ENCODE peak calls at places on chromosomes 7 and 10, in six cellular contexts. C is A549, T is HepG2, O is GM12878, Y is endothelial cell of umbilical vein, Z is K562. B is an unnamed sample.

GRCh38 chr7:113159746-113160339 is 41.5 kb upstream of the SMIM30 start:
- DNase-seq in C (peak), T (peak), O (no peak), Y (peak), Z (peak), B (peak)

GRCh38 chr10:4217653-4218052 is 432.6 kb upstream of the KLF6 start:
- DNase-seq in C (no peak), T (no peak), O (no peak), Y (no peak), Z (no peak), B (no peak)

GRCh38 chr10:89741126-89741762 is 39.9 kb downstream of the KIF20B start:
- DNase-seq in C (no peak), T (no peak), O (no peak), Y (no peak), Z (no peak), B (no peak)

GRCh38 chr7:158424531-158424930 is 163.1 kb downstream of the PTPRN2 start:
- DNase-seq in C (no peak), T (no peak), O (no peak), Y (no peak), Z (no peak), B (no peak)

GRCh38 chr7:4725014-4725951 is 43.2 kb downstream of the FOXK1 start:
- DNase-seq in C (peak), T (peak), O (no peak), Y (peak), Z (no peak), B (peak)

GRCh38 chr10:97683556-97684357 is 3.3 kb downstream of the AVPI1 start:
- DNase-seq in C (peak), T (no peak), O (no peak), Y (peak), Z (no peak), B (peak)

GRCh38 chr10:133315847-133316246 is 7.1 kb downstream of the ZNF511 start:
- DNase-seq in C (peak), T (peak), O (no peak), Y (no peak), Z (no peak), B (no peak)

GRCh38 chr10:109166935-109167334 is 756.4 kb downstream of the XPNPEP1 start:
- DNase-seq in C (no peak), T (no peak), O (no peak), Y (no peak), Z (no peak), B (no peak)

GRCh38 chr10:75685187-75685586 is 253.8 kb downstream of the LRMDA start:
- DNase-seq in C (no peak), T (no peak), O (no peak), Y (no peak), Z (no peak), B (no peak)

GRCh38 chr7:129741743-129742213 is 130.3 kb downstream of the NRF1 start:
- DNase-seq in C (no peak), T (no peak), O (no peak), Y (peak), Z (no peak), B (peak)

GRCh38 chr7:46812047-46812672 is 769.8 kb downstream of the TNS3 start:
- DNase-seq in C (no peak), T (no peak), O (no peak), Y (no peak), Z (no peak), B (no peak)

GRCh38 chr10:30059209-30060107 is at the start of gene JCAD:
- DNase-seq in C (peak), T (no peak), O (no peak), Y (peak), Z (peak), B (peak)

GRCh38 chr7:25009271-25009670 is 29.3 kb upstream of the OSBPL3 start:
- DNase-seq in C (peak), T (no peak), O (no peak), Y (no peak), Z (no peak), B (peak)

GRCh38 chr10:37816290-37816689 is 41.1 kb downstream of the ZNF248 start:
- DNase-seq in C (no peak), T (no peak), O (no peak), Y (no peak), Z (no peak), B (no peak)

GRCh38 chr10:37821237-37821636 is 36.2 kb downstream of the ZNF248 start:
- DNase-seq in C (no peak), T (peak), O (no peak), Y (no peak), Z (no peak), B (no peak)

GRCh38 chr10:37819797-37820196 is 37.6 kb downstream of the ZNF248 start:
- DNase-seq in C (no peak), T (no peak), O (no peak), Y (no peak), Z (no peak), B (no peak)
- TF ChIP-seq MYC in C (no peak), T (no peak), O (no peak), Y (no peak), Z (no peak), B (no peak)

DNA sequence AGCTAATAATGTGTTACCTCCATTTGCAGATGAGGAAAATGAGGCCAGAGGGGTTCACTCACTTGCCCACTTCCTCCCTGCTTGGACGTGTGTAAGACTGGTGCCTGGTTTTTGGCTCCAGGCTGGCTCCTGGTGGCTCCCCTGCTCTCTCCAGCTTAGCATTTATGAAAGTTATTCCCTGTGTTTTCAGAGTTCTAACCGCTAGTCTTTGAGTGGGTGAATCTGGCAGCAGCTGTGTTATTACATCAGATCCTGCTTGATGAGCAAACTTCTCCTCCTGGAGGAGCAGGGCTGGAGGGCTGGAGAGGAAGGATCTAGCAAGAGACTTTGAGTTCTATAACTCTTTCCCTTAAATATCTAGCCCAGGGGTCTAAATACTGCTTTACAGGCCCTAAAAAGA is 80.9 kb upstream of the AGBL3 start:
- DNase-seq in C (no peak), T (no peak), O (no peak), Y (peak), Z (no peak), B (peak)
- TF ChIP-seq CTCF in C (no peak), T (no peak), O (no peak), Y (no peak), Z (no peak), B (no peak)

GRCh38 chr10:21209495-21209894 is 312.4 kb upstream of the NEBL start:
- DNase-seq in C (no peak), T (no peak), O (no peak), Y (no peak), Z (no peak), B (no peak)
- H3K4me3 ChIP-seq in C (no peak), T (no peak), O (no peak), Y (no peak), Z (no peak), B (no peak)

DNA sequence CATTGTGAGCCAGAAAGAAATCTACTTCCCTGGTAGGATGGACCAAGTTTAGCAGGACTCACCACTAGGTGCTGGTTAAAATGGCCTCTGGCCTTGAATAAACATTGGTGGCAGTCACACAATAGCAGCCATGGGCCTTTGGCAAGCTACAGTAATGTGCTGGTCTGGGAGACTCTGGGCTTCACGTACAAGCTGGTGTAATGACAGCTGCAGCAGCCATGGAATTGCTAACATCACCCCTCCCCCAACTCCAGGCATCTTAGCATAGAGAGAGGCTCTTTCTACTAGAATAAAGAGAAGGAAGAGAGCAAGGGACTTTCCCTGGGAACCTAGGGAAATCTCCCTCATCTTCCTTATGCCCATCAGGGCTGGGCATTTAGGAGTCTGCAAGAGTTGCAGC is 205.1 kb upstream of the SEMA3A start:
- DNase-seq in C (no peak), T (no peak), O (no peak), Y (no peak), Z (no peak), B (no peak)
- TF ChIP-seq MYC in C (no peak), T (no peak), O (no peak), Y (no peak), Z (no peak), B (no peak)